ENCODE peak calls at places on chromosomes 5 and 9, in eight cellular contexts. W, B, F, A, G, Y, M and L are unnamed samples.

GRCh38 chr5:158209219-158209908 is 350.4 kb upstream of the CLINT1 start:
- DNase-seq in W (no peak), F (peak), A (no peak), B (no peak), G (no peak), Y (no peak), M (no peak), L (no peak)

GRCh38 chr9:89799766-89800165 is 195.0 kb downstream of the GADD45G start:
- DNase-seq in F (no peak), W (no peak), M (no peak), B (no peak), A (no peak), G (no peak), Y (no peak), L (no peak)

GRCh38 chr9:16828335-16829281 is 41.9 kb downstream of the BNC2 start:
- DNase-seq in W (no peak), B (peak), G (peak), Y (peak), M (no peak), A (peak), F (peak), L (no peak)

GRCh38 chr5:159341914-159342313 is 11.6 kb upstream of the IL12B start:
- DNase-seq in Y (no peak), B (peak), M (peak), G (peak), W (peak), F (peak), A (peak), L (peak)

GRCh38 chr5:75648712-75649111 is 37.5 kb downstream of the ANKDD1B start:
- DNase-seq in W (peak), A (no peak), F (no peak), G (no peak), Y (no peak), M (no peak), B (no peak), L (peak)

GRCh38 chr5:111775224-111775623 is 18.2 kb upstream of the NREP start:
- DNase-seq in M (no peak), B (no peak), W (no peak), G (no peak), A (peak), Y (no peak), F (peak), L (no peak)

GRCh38 chr9:133121200-133122166 is at the start of gene RALGDS:
- DNase-seq in Y (peak), B (no peak), G (peak), W (peak), A (peak), F (peak), M (peak), L (peak)

GRCh38 chr5:113330533-113331200 is 104.1 kb downstream of the TSSK1B start:
- DNase-seq in Y (no peak), W (peak), B (no peak), F (peak), A (peak), M (no peak), G (peak), L (peak)

GRCh38 chr5:99061711-99062110 is 132.9 kb upstream of the CHD1 start:
- DNase-seq in Y (no peak), B (peak), M (no peak), G (no peak), A (peak), W (no peak), F (peak), L (no peak)

GRCh38 chr5:54275361-54275760 is 35.0 kb downstream of the ARL15 start:
- DNase-seq in Y (no peak), F (peak), G (no peak), W (no peak), M (no peak), A (no peak), B (no peak), L (no peak)

GRCh38 chr9:26833792-26834191 is 58.8 kb downstream of the CAAP1 start:
- DNase-seq in Y (peak), M (no peak), F (peak), W (no peak), B (peak), A (peak), G (no peak), L (no peak)

GRCh38 chr9:81844131-81844567 is 84.1 kb upstream of the SPATA31D4 start:
- DNase-seq in M (no peak), B (no peak), W (no peak), Y (no peak), F (no peak), A (no peak), G (no peak), L (no peak)

GRCh38 chr9:133953621-133953975 is 38.5 kb downstream of the VAV2 start:
- DNase-seq in A (no peak), W (no peak), F (no peak), B (no peak), M (no peak), G (no peak), Y (no peak), L (no peak)

GRCh38 chr9:108620767-108621166 is 235.0 kb downstream of the ACTL7B start:
- DNase-seq in Y (no peak), B (no peak), M (no peak), G (no peak), A (no peak), F (peak), W (no peak), L (no peak)

GRCh38 chr5:84578226-84578625 is 193.5 kb upstream of the EDIL3 start:
- DNase-seq in W (no peak), Y (no peak), B (no peak), M (no peak), A (no peak), F (no peak), G (no peak), L (no peak)

GRCh38 chr5:138655530-138656245 is 80.5 kb upstream of the HSPA9 start:
- DNase-seq in B (no peak), A (no peak), F (no peak), M (no peak), W (no peak), G (no peak), Y (no peak), L (no peak)

GRCh38 chr9:134332841-134333233 is 6.6 kb downstream of the RXRA start:
- DNase-seq in M (no peak), B (no peak), W (no peak), Y (no peak), F (no peak), G (no peak), A (no peak), L (no peak)

GRCh38 chr9:113398796-113399195 is 2.3 kb downstream of the ALAD start:
- DNase-seq in W (no peak), B (no peak), A (no peak), F (no peak), M (no peak), G (no peak), Y (no peak), L (no peak)

GRCh38 chr9:87950765-87951488 is 23.4 kb downstream of the CDK20 start:
- DNase-seq in M (no peak), A (peak), B (no peak), Y (peak), G (no peak), F (peak), W (peak), L (peak)

GRCh38 chr5:59845733-59846132 is 47.8 kb downstream of the PDE4D start:
- DNase-seq in Y (no peak), M (no peak), F (peak), A (peak), W (no peak), G (no peak), B (no peak), L (no peak)

GRCh38 chr9:89376741-89377140 is 58.4 kb downstream of the SECISBP2 start:
- DNase-seq in G (no peak), Y (no peak), W (no peak), B (no peak), F (no peak), M (no peak), A (no peak), L (no peak)

DNA sequence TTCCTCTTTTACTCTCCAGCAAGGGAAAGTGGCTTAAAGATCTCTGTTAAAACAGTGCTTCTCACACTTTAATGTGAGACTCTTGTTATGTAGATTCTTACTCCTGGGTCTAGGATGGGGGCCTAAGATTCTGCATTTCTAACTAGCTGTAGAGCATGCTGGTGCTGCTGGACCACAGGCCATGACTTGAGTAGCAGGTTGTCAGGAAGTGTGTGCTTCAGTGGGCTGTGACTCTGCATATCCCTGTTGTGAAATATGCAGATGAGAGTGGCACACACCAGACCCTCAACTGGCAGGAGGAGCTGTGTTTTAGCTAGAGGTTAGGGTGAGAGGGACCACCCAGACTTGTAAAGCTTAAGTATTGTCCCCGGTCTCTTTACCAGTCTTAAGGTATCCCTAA is 191.1 kb upstream of the DMRT1 start:
- DNase-seq in W (no peak), F (no peak), G (no peak), A (no peak), M (no peak), B (no peak), Y (peak), L (peak)
- H3K4me3 ChIP-seq in W (no peak), F (peak), G (no peak), A (no peak), M (no peak), B (no peak), Y (peak), L (peak)

DNA sequence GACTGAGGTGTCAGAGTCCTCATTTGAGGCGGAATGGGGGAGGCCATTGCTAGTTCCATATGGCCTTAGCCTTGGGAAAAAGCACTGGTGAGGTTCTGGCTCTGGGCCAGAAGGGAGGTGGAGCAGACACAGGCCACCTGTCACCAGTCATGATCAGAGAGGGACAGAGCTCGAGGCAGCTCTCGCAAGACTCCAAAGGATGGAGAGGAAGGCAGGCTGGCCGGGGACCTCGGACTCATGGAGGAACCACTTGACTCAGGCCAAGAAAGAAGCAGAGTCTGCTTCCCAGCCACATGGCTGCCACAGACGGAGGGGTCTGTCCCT is 29.2 kb upstream of the NSMF start:
- DNase-seq in M (no peak), A (no peak), Y (no peak), B (no peak), G (no peak), W (no peak), F (no peak), L (no peak)
- H3K4me3 ChIP-seq in M (no peak), A (no peak), Y (no peak), B (no peak), G (no peak), W (no peak), F (no peak), L (no peak)

DNA sequence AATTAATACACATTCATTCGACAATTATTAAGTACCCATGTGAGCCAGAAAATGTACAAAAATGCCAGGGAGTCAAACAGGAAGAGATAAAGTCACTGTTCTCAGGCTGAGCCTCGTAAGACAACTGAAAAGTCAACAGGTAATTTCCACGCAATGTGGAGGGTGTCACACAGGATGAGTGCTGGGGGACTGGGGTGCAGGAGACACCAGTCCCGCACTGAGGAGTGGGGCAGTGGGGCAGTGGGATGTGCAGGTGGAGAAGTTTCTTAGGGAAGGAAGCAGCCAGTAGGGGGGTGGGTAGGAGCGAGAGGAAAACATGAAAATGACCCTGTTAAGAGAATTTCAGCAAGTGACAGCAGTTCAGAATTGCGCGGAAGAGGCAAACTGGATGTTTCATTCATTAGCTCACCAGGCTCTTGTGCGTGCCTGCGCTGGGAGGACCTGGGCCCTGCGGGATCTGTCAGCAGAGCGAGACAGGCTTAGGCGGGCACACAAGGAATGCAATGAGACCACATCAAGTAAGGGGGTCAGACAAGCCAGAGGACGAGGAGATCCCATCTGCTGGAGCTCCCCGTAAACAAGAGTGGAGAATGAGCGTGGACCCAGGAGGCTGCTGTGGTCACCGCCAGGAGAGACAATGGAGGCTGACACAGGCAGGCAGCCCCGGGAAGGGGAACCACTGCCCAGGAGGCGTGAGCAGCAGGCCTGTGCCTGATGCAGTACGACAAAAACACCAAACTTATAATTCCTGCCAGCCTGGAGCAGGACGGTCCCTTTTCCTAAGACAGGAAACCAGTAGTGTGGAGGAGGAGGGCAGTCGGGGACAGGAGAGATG is 21.0 kb downstream of the CAMSAP1 start:
- DNase-seq in Y (no peak), A (no peak), F (peak), W (no peak), G (no peak), B (no peak), M (no peak), L (no peak)
- H3K4me3 ChIP-seq in Y (no peak), A (no peak), F (no peak), W (no peak), G (no peak), B (no peak), M (no peak), L (no peak)

DNA sequence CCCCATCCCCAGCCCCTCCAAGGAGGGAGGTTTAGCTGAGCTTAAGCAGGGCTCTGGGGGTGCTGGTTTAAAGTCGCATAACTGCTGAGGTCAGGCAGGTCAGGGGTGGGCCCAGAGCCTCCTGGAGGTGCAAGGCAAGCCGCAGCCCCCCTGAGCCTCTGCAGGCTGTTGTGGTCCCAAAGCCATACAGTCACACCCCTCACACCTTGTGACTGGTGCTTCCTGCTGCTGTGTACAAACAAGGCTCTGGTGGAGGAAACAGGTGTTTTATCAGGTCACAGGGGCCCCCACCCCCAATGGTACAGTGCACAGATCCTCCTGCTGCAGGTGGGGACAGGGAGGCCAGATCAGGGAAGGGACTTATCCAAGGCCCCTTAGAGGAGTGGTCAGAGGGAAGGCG is 8.0 kb downstream of the TCF7 start:
- DNase-seq in G (no peak), F (no peak), A (no peak), W (no peak), Y (no peak), B (no peak), M (no peak), L (peak)
- H3K4me3 ChIP-seq in G (no peak), F (no peak), A (no peak), W (no peak), Y (no peak), B (no peak), M (no peak), L (peak)

GRCh38 chr9:131291795-131292315 is 2.3 kb downstream of the PLPP7 start:
- DNase-seq in Y (no peak), W (no peak), B (no peak), F (no peak), A (no peak), G (peak), M (no peak), L (no peak)
- H3K4me3 ChIP-seq in Y (no peak), W (no peak), B (no peak), F (no peak), A (no peak), G (peak), M (no peak), L (no peak)

GRCh38 chr5:82561786-82562185 is 283.6 kb upstream of the RPS23 start:
- DNase-seq in W (no peak), Y (no peak), G (no peak), B (no peak), M (no peak), A (no peak), F (no peak), L (no peak)

GRCh38 chr5:82563745-82564144 is 285.6 kb upstream of the RPS23 start:
- DNase-seq in A (no peak), G (no peak), B (no peak), M (no peak), Y (no peak), W (no peak), F (no peak), L (no peak)

GRCh38 chr5:82562696-82563240 is 284.6 kb upstream of the RPS23 start:
- DNase-seq in F (no peak), G (no peak), A (no peak), W (no peak), B (no peak), Y (no peak), M (no peak), L (no peak)

GRCh38 chr5:82560966-82561365 is 282.8 kb upstream of the RPS23 start:
- DNase-seq in F (no peak), W (no peak), A (no peak), G (no peak), Y (no peak), M (no peak), B (no peak), L (no peak)

GRCh38 chr5:82560546-82560945 is 282.4 kb upstream of the RPS23 start:
- DNase-seq in G (no peak), B (no peak), A (no peak), W (no peak), Y (no peak), M (no peak), F (peak), L (no peak)
- H3K4me3 ChIP-seq in G (no peak), B (no peak), A (no peak), W (no peak), Y (no peak), M (no peak), F (no peak), L (no peak)